ENCODE peak calls at places on chromosomes 12 and 14, in eight cellular contexts. I, F, E, B, O, U, R and P are unnamed samples.
A peak's percentile ranks its signal among the peaks of the same experiment; 100 is the strongest.

GRCh38 chr14:101480747-101481530 is 80.4 kb upstream of the DIO3 start:
- DNase-seq in I (no peak), F (peak; percentile 73), E (no peak), B (peak; percentile 49), O (peak; percentile 20), U (no peak), R (no peak), P (no peak)

GRCh38 chr12:93569656-93570551 is 2.6 kb upstream of the SOCS2 start:
- DNase-seq in I (peak; percentile 89), F (peak; percentile 80), E (peak; percentile 84), B (peak; percentile 94), O (peak; percentile 93), U (peak; percentile 55), R (peak; percentile 72), P (peak; percentile 83)

GRCh38 chr12:94266796-94267529 is 118.6 kb downstream of the PLXNC1 start:
- DNase-seq in I (no peak), F (no peak), E (no peak), B (no peak), O (no peak), U (no peak), R (no peak), P (no peak)

GRCh38 chr12:56258068-56258819 is at the start of gene ANKRD52:
- DNase-seq in I (peak; percentile 81), F (peak; percentile 81), E (peak; percentile 75), B (peak; percentile 84), O (peak; percentile 74), U (peak; percentile 66), R (no peak), P (peak; percentile 87)

GRCh38 chr14:58152569-58152857 is 500 bp upstream of the ARMH4 start:
- DNase-seq in I (no peak), F (no peak), E (peak; percentile 4), B (no peak), O (no peak), U (no peak), R (no peak), P (no peak)

GRCh38 chr12:1517007-1517406 is 77.4 kb downstream of the FBXL14 start:
- DNase-seq in I (no peak), F (no peak), E (no peak), B (peak; percentile 20), O (no peak), U (no peak), R (no peak), P (no peak)

GRCh38 chr14:105390849-105391500 is 7.4 kb upstream of the TEX22 start:
- DNase-seq in I (no peak), F (no peak), E (no peak), B (no peak), O (no peak), U (no peak), R (no peak), P (peak; percentile 9)

GRCh38 chr12:104578453-104578852 is 121.7 kb downstream of the CHST11 start:
- DNase-seq in I (no peak), F (no peak), E (no peak), B (no peak), O (no peak), U (no peak), R (no peak), P (no peak)

GRCh38 chr12:9940370-9940769 is 8.2 kb upstream of the CLEC2A start:
- DNase-seq in I (no peak), F (no peak), E (no peak), B (no peak), O (no peak), U (no peak), R (no peak), P (no peak)

GRCh38 chr14:26872510-26872909 is 274.7 kb upstream of the NOVA1 start:
- DNase-seq in I (no peak), F (no peak), E (no peak), B (no peak), O (no peak), U (no peak), R (no peak), P (peak; percentile 19)

GRCh38 chr14:71193663-71194062 is 286.4 kb downstream of the PCNX1 start:
- DNase-seq in I (no peak), F (no peak), E (no peak), B (no peak), O (no peak), U (no peak), R (no peak), P (no peak)

GRCh38 chr12:39764944-39765560 is 145.4 kb upstream of the ABCD2 start:
- DNase-seq in I (no peak), F (no peak), E (peak; percentile 26), B (no peak), O (no peak), U (no peak), R (peak; percentile 23), P (no peak)

GRCh38 chr14:23040100-23040499 is 1.9 kb upstream of the PSMB11 start:
- DNase-seq in I (no peak), F (no peak), E (no peak), B (no peak), O (no peak), U (no peak), R (no peak), P (no peak)

GRCh38 chr14:67446371-67447032 is 34.5 kb upstream of the PLEK2 start:
- DNase-seq in I (peak; percentile 55), F (no peak), E (peak; percentile 29), B (no peak), O (no peak), U (no peak), R (no peak), P (no peak)

GRCh38 chr14:76810953-76811400 is 1.7 kb downstream of the ANGEL1 start:
- DNase-seq in I (no peak), F (peak; percentile 61), E (peak; percentile 51), B (no peak), O (peak; percentile 35), U (no peak), R (peak; percentile 13), P (no peak)

GRCh38 chr12:3193131-3193530 is 116.0 kb downstream of the TSPAN9 start:
- DNase-seq in I (no peak), F (no peak), E (no peak), B (no peak), O (no peak), U (no peak), R (no peak), P (no peak)

GRCh38 chr12:26028953-26029740 is 70.7 kb downstream of the RASSF8 start:
- DNase-seq in I (no peak), F (no peak), E (peak; percentile 44), B (no peak), O (peak; percentile 31), U (no peak), R (peak; percentile 40), P (no peak)

GRCh38 chr12:56884421-56884820 is 49.8 kb downstream of the SDR9C7 start:
- DNase-seq in I (no peak), F (no peak), E (no peak), B (no peak), O (no peak), U (no peak), R (no peak), P (no peak)

GRCh38 chr14:104249706-104250105 is 111.3 kb downstream of the KIF26A start:
- DNase-seq in I (no peak), F (no peak), E (no peak), B (peak; percentile 51), O (no peak), U (no peak), R (no peak), P (no peak)

GRCh38 chr12:129830796-129831195 is 73.0 kb downstream of the TMEM132D start:
- DNase-seq in I (no peak), F (no peak), E (no peak), B (no peak), O (no peak), U (no peak), R (no peak), P (no peak)
- H3K9me3 ChIP-seq in I (no peaks in the 10 kb centered on the region), F (no peaks in the 10 kb centered on the region), E (no peaks in the 10 kb centered on the region), B (no peaks in the 10 kb centered on the region), O (no peaks in the 10 kb centered on the region), U (no peaks in the 10 kb centered on the region), R (peaks cover 15% of the 10 kb centered on the region), P (no peaks in the 10 kb centered on the region)

GRCh38 chr12:65631621-65632111 is 192.6 kb upstream of the HMGA2 start:
- DNase-seq in I (no peak), F (no peak), E (peak; percentile 45), B (no peak), O (no peak), U (no peak), R (peak; percentile 97), P (no peak)

GRCh38 chr12:65632131-65632855 is 192.0 kb upstream of the HMGA2 start:
- DNase-seq in I (no peak), F (no peak), E (no peak), B (no peak), O (no peak), U (no peak), R (no peak), P (no peak)

GRCh38 chr12:65634626-65635331 is 189.5 kb upstream of the HMGA2 start:
- DNase-seq in I (no peak), F (no peak), E (peak; percentile 59), B (no peak), O (no peak), U (no peak), R (no peak), P (no peak)

GRCh38 chr12:65636436-65636835 is 187.8 kb upstream of the HMGA2 start:
- DNase-seq in I (no peak), F (no peak), E (no peak), B (no peak), O (no peak), U (no peak), R (no peak), P (no peak)

DNA sequence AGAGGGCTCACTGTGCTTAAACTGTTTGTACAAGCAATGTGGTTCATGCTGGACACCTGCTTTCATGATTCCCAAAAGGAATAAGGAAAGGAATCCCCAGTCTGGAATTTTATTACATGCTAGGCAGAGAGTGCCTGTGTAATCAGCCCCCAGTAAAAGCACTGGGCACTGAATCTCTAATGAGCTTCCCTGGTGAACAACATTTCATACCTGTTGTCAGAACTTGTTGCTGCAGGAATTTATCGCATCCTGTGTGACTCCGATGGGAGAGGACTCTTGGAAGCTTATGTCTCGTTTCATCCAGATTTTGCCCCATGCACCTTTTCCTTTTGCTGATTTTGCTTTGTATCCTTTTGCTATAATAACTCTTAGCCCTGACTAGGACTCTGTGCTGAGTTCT is 190.2 kb upstream of the HMGA2 start:
- DNase-seq in I (no peak), F (no peak), E (no peak), B (no peak), O (no peak), U (no peak), R (no peak), P (no peak)
- H3K4me1 ChIP-seq in I (no peaks in the 10 kb centered on the region), F (no peaks in the 10 kb centered on the region), E (peaks cover 3% of the 10 kb centered on the region), B (peaks cover 19% of the 10 kb centered on the region), O (peaks cover 3% of the 10 kb centered on the region), U (no peaks in the 10 kb centered on the region), R (peaks cover 81% of the 10 kb centered on the region), P (no peaks in the 10 kb centered on the region)

DNA sequence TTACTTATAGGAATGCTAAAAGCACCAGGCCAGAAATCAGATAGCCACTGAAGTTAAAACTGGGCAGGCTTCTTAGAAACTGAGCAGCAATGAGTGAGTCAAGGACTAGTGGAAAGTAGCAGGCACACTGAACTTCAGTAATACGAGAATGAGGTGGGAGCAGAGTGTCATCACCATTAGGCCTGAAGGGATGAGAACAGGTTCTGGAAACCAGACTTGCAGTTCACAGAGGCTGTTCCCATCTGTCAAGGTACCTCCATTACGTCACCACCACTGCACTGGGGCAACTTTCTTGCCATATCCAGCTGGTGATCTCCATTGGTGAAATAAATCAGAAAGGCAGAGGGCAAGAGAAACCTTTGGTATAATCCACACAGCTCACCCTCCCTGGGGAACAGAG is 15.6 kb downstream of the ZNF10 start:
- DNase-seq in I (no peak), F (no peak), E (no peak), B (no peak), O (no peak), U (no peak), R (no peak), P (no peak)
- H3K9me3 ChIP-seq in I (peaks cover 100% of the 10 kb centered on the region), F (no peaks in the 10 kb centered on the region), E (peaks cover 4% of the 10 kb centered on the region), B (peaks cover 78% of the 10 kb centered on the region), O (peaks cover 7% of the 10 kb centered on the region), U (peaks cover 23% of the 10 kb centered on the region), R (peaks cover 14% of the 10 kb centered on the region), P (no peaks in the 10 kb centered on the region)

GRCh38 chr12:96343347-96343954 is 56.8 kb downstream of the CDK17 start:
- DNase-seq in I (no peak), F (no peak), E (peak; percentile 39), B (no peak), O (no peak), U (no peak), R (no peak), P (no peak)
- H3K4me1 ChIP-seq in I (peaks cover 45% of the 10 kb centered on the region), F (peaks cover 7% of the 10 kb centered on the region), E (no peaks in the 10 kb centered on the region), B (peaks cover 4% of the 10 kb centered on the region), O (no peaks in the 10 kb centered on the region), U (peaks cover 11% of the 10 kb centered on the region), R (no peaks in the 10 kb centered on the region), P (no peaks in the 10 kb centered on the region)